ENCODE peak calls at places on chromosomes 5 and 9, in eight cellular contexts. E, Z, H, G, T, I, K and F are unnamed samples. For H3K27me3, the result is how much of the 10 kb centered on the place peaks cover.

GRCh38 chr5:132272341-132273210 is 15.1 kb downstream of the PDLIM4 start:
- DNase-seq in E (peak), Z (peak), H (no peak), G (peak), T (no peak), I (peak), K (no peak), F (no peak)

GRCh38 chr5:156758012-156758791 is 91.9 kb upstream of the PPP1R2B start:
- DNase-seq in E (no peak), Z (no peak), H (no peak), G (no peak), T (no peak), I (no peak), K (no peak), F (no peak)

GRCh38 chr9:109441296-109441695 is 56.8 kb downstream of the PTPN3 start:
- DNase-seq in E (no peak), Z (peak), H (no peak), G (no peak), T (no peak), I (no peak), K (no peak), F (no peak)

GRCh38 chr5:58317009-58317408 is 142.9 kb downstream of the PLK2 start:
- DNase-seq in E (no peak), Z (no peak), H (no peak), G (peak), T (no peak), I (peak), K (no peak), F (no peak)

GRCh38 chr5:38379360-38379827 is 121.0 kb downstream of the EGFLAM start:
- DNase-seq in E (no peak), Z (no peak), H (no peak), G (no peak), T (no peak), I (peak), K (peak), F (no peak)

GRCh38 chr5:176702952-176703641 is 55.8 kb downstream of the TSPAN17 start:
- DNase-seq in E (no peak), Z (no peak), H (no peak), G (no peak), T (no peak), I (no peak), K (no peak), F (no peak)

GRCh38 chr5:173050791-173051190 is 5.4 kb upstream of the CREBRF start:
- DNase-seq in E (no peak), Z (peak), H (no peak), G (no peak), T (no peak), I (no peak), K (no peak), F (no peak)

GRCh38 chr9:33637881-33638280 is 113.8 kb downstream of the ANKRD18B start:
- DNase-seq in E (no peak), Z (no peak), H (no peak), G (no peak), T (no peak), I (no peak), K (no peak), F (no peak)

GRCh38 chr5:181217111-181217804 is 5.8 kb upstream of the TRIM41 start:
- DNase-seq in E (peak), Z (peak), H (peak), G (peak), T (no peak), I (peak), K (peak), F (peak)
- H3K27me3 ChIP-seq in E (under half), Z (under half), H (under half), G (under half), T (under half), I (under half), K (under half), F (under half)

GRCh38 chr5:154477382-154478223 is 424 bp downstream of the HAND1 start:
- DNase-seq in E (no peak), Z (peak), H (no peak), G (peak), T (no peak), I (no peak), K (peak), F (no peak)

GRCh38 chr5:154479160-154479943 is 1.3 kb upstream of the HAND1 start:
- DNase-seq in E (no peak), Z (no peak), H (no peak), G (no peak), T (no peak), I (no peak), K (no peak), F (no peak)

GRCh38 chr5:154479944-154480750 is 2.1 kb upstream of the HAND1 start:
- DNase-seq in E (no peak), Z (no peak), H (no peak), G (no peak), T (no peak), I (no peak), K (no peak), F (no peak)

GRCh38 chr5:154478224-154478565 is at the start of gene HAND1:
- DNase-seq in E (no peak), Z (peak), H (no peak), G (peak), T (no peak), I (no peak), K (no peak), F (peak)

DNA sequence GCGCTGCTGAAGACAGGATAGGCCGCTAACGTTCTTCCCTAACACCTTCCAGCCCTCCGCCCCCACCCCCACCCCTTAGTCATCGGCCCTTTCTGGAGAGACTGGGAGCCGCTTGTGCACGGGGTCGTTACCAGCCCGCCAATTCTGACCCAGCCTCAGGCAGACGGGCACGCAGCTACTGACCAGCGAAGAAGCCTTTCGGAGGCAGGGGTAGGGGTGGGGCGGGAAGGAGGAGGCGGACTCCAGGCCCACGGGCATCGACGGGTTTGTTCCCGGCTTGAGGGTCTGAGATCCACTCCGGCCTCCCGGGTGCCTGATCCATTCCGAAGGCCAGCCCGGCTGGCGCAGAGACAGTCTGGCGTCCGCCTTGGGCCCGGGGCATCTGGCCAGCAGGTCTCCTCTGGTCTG is 729 bp upstream of the HAND1 start:
- DNase-seq in E (no peak), Z (no peak), H (no peak), G (no peak), T (no peak), I (no peak), K (no peak), F (no peak)
- H3K27me3 ChIP-seq in E (under half), Z (half or more), H (under half), G (half or more), T (half or more), I (half or more), K (half or more), F (half or more)

DNA sequence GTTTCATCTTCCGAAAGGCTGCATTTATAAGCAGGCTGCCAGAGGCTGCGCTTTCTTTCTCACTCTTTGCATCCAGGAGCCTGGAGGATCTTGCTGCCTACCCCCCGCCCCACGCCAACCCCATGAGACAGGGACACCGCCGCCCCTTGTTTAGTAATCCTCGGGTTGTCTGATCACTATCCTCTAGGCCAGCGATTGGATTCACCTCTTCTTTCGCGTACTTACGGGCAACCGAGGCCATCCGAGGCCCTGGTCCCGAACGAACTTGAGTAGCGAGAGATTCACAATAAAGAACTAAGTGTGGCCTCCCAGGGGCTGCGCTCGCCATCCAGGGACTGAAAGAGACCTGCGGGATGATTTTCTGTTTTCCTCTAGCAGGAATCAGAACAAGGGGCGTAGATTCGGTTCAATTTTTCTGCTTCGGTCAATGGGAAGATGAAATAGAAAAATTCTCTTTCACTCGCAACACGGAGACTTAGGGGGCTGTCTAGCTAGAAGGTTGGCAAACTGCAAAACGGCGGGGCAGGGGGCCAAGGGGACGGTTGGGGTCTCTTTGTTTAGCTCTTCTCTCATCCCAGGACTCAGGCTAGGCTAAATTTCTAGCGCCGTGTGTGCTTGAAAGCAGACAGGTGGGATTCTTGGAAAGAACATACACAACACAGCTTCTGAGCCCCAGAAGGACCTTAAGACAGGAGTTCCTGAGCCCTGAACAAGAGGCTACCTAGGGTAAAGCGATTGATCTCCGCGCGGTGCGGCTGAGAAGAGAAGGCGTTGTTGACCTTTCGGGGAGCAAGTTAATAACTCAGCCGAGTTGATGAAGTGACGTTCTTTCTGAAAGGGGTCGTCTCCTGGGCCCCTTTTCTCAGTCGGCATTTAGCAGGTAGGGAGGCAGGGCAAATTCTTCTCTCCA is 5.8 kb upstream of the ISL1 start:
- DNase-seq in E (no peak), Z (no peak), H (no peak), G (no peak), T (no peak), I (no peak), K (no peak), F (no peak)
- H3K27me3 ChIP-seq in E (under half), Z (half or more), H (under half), G (under half), T (under half), I (half or more), K (under half), F (under half)

GRCh38 chr5:159104058-159104651 is 4.4 kb upstream of the EBF1 start:
- DNase-seq in E (peak), Z (peak), H (no peak), G (peak), T (no peak), I (peak), K (no peak), F (peak)

GRCh38 chr5:159104759-159105317 is 5.1 kb upstream of the EBF1 start:
- DNase-seq in E (no peak), Z (no peak), H (no peak), G (no peak), T (no peak), I (no peak), K (no peak), F (no peak)

GRCh38 chr5:159101689-159102088 is 2.0 kb upstream of the EBF1 start:
- DNase-seq in E (no peak), Z (peak), H (no peak), G (no peak), T (no peak), I (no peak), K (no peak), F (no peak)

GRCh38 chr5:159102294-159102934 is 2.7 kb upstream of the EBF1 start:
- DNase-seq in E (no peak), Z (peak), H (no peak), G (no peak), T (no peak), I (no peak), K (no peak), F (no peak)

DNA sequence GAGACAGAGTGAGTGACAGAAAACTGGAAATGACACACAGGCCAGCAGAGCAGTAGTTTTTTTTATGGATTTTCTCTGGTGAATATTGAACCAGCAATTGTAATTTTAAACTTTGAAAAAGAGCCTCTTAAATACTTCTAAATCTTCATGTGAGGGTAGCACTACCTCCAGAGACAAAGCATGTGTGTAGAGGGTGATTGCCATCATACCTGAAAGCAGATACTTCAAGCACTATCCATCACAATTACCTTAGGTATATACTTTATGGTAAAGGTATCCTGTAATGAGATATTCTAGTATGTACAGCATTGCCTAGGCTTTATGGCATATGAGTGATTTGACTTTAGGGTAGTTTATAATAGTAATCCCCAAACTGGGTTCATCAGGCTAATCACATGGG is 3.4 kb upstream of the EBF1 start:
- DNase-seq in E (no peak), Z (no peak), H (no peak), G (no peak), T (no peak), I (no peak), K (no peak), F (no peak)
- H3K27me3 ChIP-seq in E (under half), Z (under half), H (under half), G (under half), T (under half), I (half or more), K (under half), F (half or more)